ENCODE peak calls at places on chromosomes 6 and 20, in five cellular contexts. One of them, this sample, is unnamed.

GRCh38 chr6:154432533-154433476 is 76.2 kb upstream of the IPCEF1 start:
- DNase-seq in ACHN: no peak
- DNase-seq in left cardiac atrium: no peak
- DNase-seq in effector CD4-positive, alpha-beta T cell: no peak
- DNase-seq in iPS-NIHi11: no peak
- DNase-seq in this sample: no peak

GRCh38 chr6:84271086-84271716 is 43.8 kb upstream of the CEP162 start:
- DNase-seq in left cardiac atrium: no peak
- DNase-seq in ACHN: no peak
- DNase-seq in effector CD4-positive, alpha-beta T cell: no peak
- DNase-seq in iPS-NIHi11: no peak
- DNase-seq in this sample: no peak

GRCh38 chr6:140636698-140637402 is 1262.4 kb upstream of the CITED2 start:
- DNase-seq in iPS-NIHi11: peak
- DNase-seq in ACHN: no peak
- DNase-seq in left cardiac atrium: no peak
- DNase-seq in effector CD4-positive, alpha-beta T cell: no peak
- DNase-seq in this sample: no peak

GRCh38 chr20:9515761-9516657 is 1.6 kb downstream of the LAMP5 start:
- DNase-seq in iPS-NIHi11: peak
- DNase-seq in left cardiac atrium: no peak
- DNase-seq in effector CD4-positive, alpha-beta T cell: no peak
- DNase-seq in ACHN: no peak
- DNase-seq in this sample: peak

GRCh38 chr6:135196739-135197510 is 15.8 kb downstream of the MYB start:
- DNase-seq in iPS-NIHi11: no peak
- DNase-seq in ACHN: no peak
- DNase-seq in effector CD4-positive, alpha-beta T cell: no peak
- DNase-seq in left cardiac atrium: no peak
- DNase-seq in this sample: no peak

GRCh38 chr6:152026291-152026690 is 218.8 kb downstream of the ESR1 start:
- DNase-seq in ACHN: peak
- DNase-seq in effector CD4-positive, alpha-beta T cell: no peak
- DNase-seq in iPS-NIHi11: no peak
- DNase-seq in left cardiac atrium: no peak
- DNase-seq in this sample: no peak

GRCh38 chr6:106533079-106533478 is 96.2 kb downstream of the RTN4IP1 start:
- DNase-seq in effector CD4-positive, alpha-beta T cell: no peak
- DNase-seq in left cardiac atrium: no peak
- DNase-seq in iPS-NIHi11: no peak
- DNase-seq in ACHN: no peak
- DNase-seq in this sample: no peak

GRCh38 chr6:53312355-53312754 is 36.4 kb downstream of the ELOVL5 start:
- DNase-seq in effector CD4-positive, alpha-beta T cell: no peak
- DNase-seq in left cardiac atrium: no peak
- DNase-seq in iPS-NIHi11: no peak
- DNase-seq in ACHN: no peak
- DNase-seq in this sample: no peak

GRCh38 chr6:26056583-26057350 is 30.5 kb upstream of the HFE start:
- DNase-seq in effector CD4-positive, alpha-beta T cell: no peak
- DNase-seq in left cardiac atrium: peak
- DNase-seq in ACHN: peak
- DNase-seq in iPS-NIHi11: no peak
- DNase-seq in this sample: no peak

GRCh38 chr20:63448050-63448449 is 24.4 kb downstream of the KCNQ2 start:
- DNase-seq in effector CD4-positive, alpha-beta T cell: no peak
- DNase-seq in left cardiac atrium: no peak
- DNase-seq in ACHN: no peak
- DNase-seq in iPS-NIHi11: no peak
- DNase-seq in this sample: no peak

GRCh38 chr20:62825994-62826645 is 9.3 kb downstream of the COL9A3 start:
- DNase-seq in effector CD4-positive, alpha-beta T cell: no peak
- DNase-seq in left cardiac atrium: peak
- DNase-seq in ACHN: no peak
- DNase-seq in iPS-NIHi11: no peak
- DNase-seq in this sample: no peak

GRCh38 chr6:123030292-123030691 is 34.3 kb downstream of the CLVS2 start:
- DNase-seq in effector CD4-positive, alpha-beta T cell: no peak
- DNase-seq in ACHN: no peak
- DNase-seq in iPS-NIHi11: no peak
- DNase-seq in left cardiac atrium: no peak
- DNase-seq in this sample: no peak

GRCh38 chr20:42308980-42309524 is 690.9 kb upstream of the CHD6 start:
- DNase-seq in left cardiac atrium: no peak
- DNase-seq in iPS-NIHi11: peak
- DNase-seq in ACHN: no peak
- DNase-seq in effector CD4-positive, alpha-beta T cell: no peak
- DNase-seq in this sample: no peak

GRCh38 chr6:52820198-52820597 is 16.6 kb upstream of the GSTA1 start:
- DNase-seq in effector CD4-positive, alpha-beta T cell: no peak
- DNase-seq in ACHN: no peak
- DNase-seq in left cardiac atrium: no peak
- DNase-seq in iPS-NIHi11: no peak
- DNase-seq in this sample: no peak

GRCh38 chr6:134172020-134172766 is 119.8 kb upstream of the SLC2A12 start:
- DNase-seq in effector CD4-positive, alpha-beta T cell: no peak
- DNase-seq in ACHN: no peak
- DNase-seq in iPS-NIHi11: no peak
- DNase-seq in left cardiac atrium: no peak
- DNase-seq in this sample: no peak

GRCh38 chr6:5712349-5713215 is 294.1 kb downstream of the NRN1 start:
- DNase-seq in left cardiac atrium: no peak
- DNase-seq in iPS-NIHi11: no peak
- DNase-seq in effector CD4-positive, alpha-beta T cell: no peak
- DNase-seq in ACHN: no peak
- DNase-seq in this sample: no peak

This sample was measured in lower lobe of right lung.